ENCODE peak calls at places on chromosomes 11 and 22, in ten cellular contexts. H is GM23248, Z is endothelial cell of umbilical vein, N is PC-3, X is neural progenitor cell, O is HCT116, T is fibroblast of lung, G is K562, D is DND-41, F is mammary epithelial cell. M is an unnamed sample.

GRCh38 chr11:93234602-93235207 is 36.9 kb upstream of the SLC36A4 start:
- DNase-seq in H (peak; percentile 90), Z (peak; percentile 77), N (peak; percentile 92), X (peak; percentile 88), O (peak; percentile 61), T (peak; percentile 80), G (peak; percentile 52), D (peak; percentile 74), F (peak; percentile 54), M (peak; percentile 90)

GRCh38 chr22:50341977-50342650 is 1.0 kb upstream of the PPP6R2 start:
- DNase-seq in H (peak; percentile 92), Z (peak; percentile 81), N (peak; percentile 89), X (peak; percentile 96), O (peak; percentile 70), T (peak; percentile 80), G (peak; percentile 61), D (peak; percentile 88), F (peak; percentile 75), M (peak; percentile 97)

GRCh38 chr11:125586618-125587017 is 6.0 kb upstream of the STT3A start:
- DNase-seq in H (no peak), Z (no peak), N (no peak), X (no peak), O (no peak), T (no peak), G (no peak), D (no peak), F (no peak), M (no peak)

GRCh38 chr22:26483043-26483438 is 542 bp downstream of the HPS4 start:
- DNase-seq in H (no peak), Z (no peak), N (no peak), X (no peak), O (no peak), T (peak; percentile 2), G (no peak), D (no peak), F (no peak), M (no peak)

GRCh38 chr11:1736447-1736992 is 13.9 kb downstream of the IFITM10 start:
- DNase-seq in H (no peak), Z (no peak), N (no peak), X (no peak), O (peak; percentile 4), T (no peak), G (no peak), D (no peak), F (peak; percentile 50), M (no peak)

GRCh38 chr11:134289167-134289566 is 13.0 kb downstream of the GLB1L3 start:
- DNase-seq in H (no peak), Z (no peak), N (no peak), X (no peak), O (no peak), T (no peak), G (no peak), D (no peak), F (no peak), M (no peak)

GRCh38 chr11:86050310-86050709 is 18.6 kb downstream of the PICALM start:
- DNase-seq in H (no peak), Z (no peak), N (no peak), X (no peak), O (no peak), T (no peak), G (no peak), D (no peak), F (no peak), M (no peak)

GRCh38 chr11:128929991-128930390 is 12.7 kb downstream of the TP53AIP1 start:
- DNase-seq in H (peak; percentile 38), Z (no peak), N (no peak), X (no peak), O (no peak), T (no peak), G (no peak), D (no peak), F (no peak), M (no peak)

GRCh38 chr22:48950151-48950915 is 877.3 kb downstream of the BRD1 start:
- DNase-seq in H (no peak), Z (no peak), N (no peak), X (no peak), O (no peak), T (no peak), G (no peak), D (no peak), F (no peak), M (no peak)

GRCh38 chr11:11724994-11725393 is 103.2 kb upstream of the GALNT18 start:
- DNase-seq in H (no peak), Z (no peak), N (peak; percentile 7), X (no peak), O (no peak), T (no peak), G (no peak), D (no peak), F (peak; percentile 98), M (no peak)

GRCh38 chr11:75476716-75477613 is 44.0 kb upstream of the KLHL35 start:
- DNase-seq in H (no peak), Z (no peak), N (no peak), X (no peak), O (no peak), T (no peak), G (peak; percentile 44), D (no peak), F (no peak), M (no peak)

DNA sequence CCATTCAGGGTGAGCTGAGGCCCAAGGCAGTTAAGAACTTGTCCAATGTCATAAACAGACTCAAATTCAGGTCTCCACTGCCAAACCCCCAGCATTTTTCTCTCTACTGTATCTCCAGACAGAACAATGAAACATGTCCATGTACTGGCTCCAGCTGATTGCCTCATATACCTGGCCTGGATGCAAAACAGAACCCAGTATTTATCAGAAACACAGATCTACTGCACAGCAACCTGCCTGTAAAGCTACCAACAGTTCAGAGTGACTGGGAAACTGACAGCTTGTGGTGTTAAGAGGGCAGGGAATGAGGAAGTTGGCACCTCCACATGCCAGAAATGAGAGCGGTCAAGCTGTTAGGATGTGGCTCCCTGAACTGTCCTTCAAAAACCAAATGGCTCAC is 41.6 kb downstream of the C11orf71 start:
- DNase-seq in H (peak; percentile 14), Z (peak; percentile 21), N (no peak), X (no peak), O (no peak), T (no peak), G (no peak), D (no peak), F (peak; percentile 37), M (no peak)
- TF ChIP-seq EZH2 in H (no peak), Z (no peak), N (no peak), X (no peak), O (no peak), T (no peak), G (no peak), D (no peak), F (no peak), M (no peak)

GRCh38 chr11:3156282-3156660 is 8.8 kb downstream of the OSBPL5 start:
- DNase-seq in H (no peak), Z (no peak), N (no peak), X (no peak), O (no peak), T (peak; percentile 54), G (no peak), D (no peak), F (no peak), M (no peak)

GRCh38 chr11:3155216-3155615 is 9.9 kb downstream of the OSBPL5 start:
- DNase-seq in H (no peak), Z (no peak), N (no peak), X (no peak), O (no peak), T (no peak), G (no peak), D (no peak), F (no peak), M (no peak)

GRCh38 chr11:3156661-3157311 is 8.3 kb downstream of the OSBPL5 start:
- DNase-seq in H (no peak), Z (no peak), N (no peak), X (no peak), O (no peak), T (no peak), G (no peak), D (no peak), F (no peak), M (no peak)

GRCh38 chr11:3154001-3154599 is 11.0 kb downstream of the OSBPL5 start:
- DNase-seq in H (no peak), Z (no peak), N (no peak), X (no peak), O (no peak), T (no peak), G (peak; percentile 70), D (no peak), F (no peak), M (no peak)

GRCh38 chr11:3155691-3156258 is 9.3 kb downstream of the OSBPL5 start:
- DNase-seq in H (peak; percentile 84), Z (no peak), N (no peak), X (no peak), O (no peak), T (peak; percentile 40), G (no peak), D (no peak), F (no peak), M (no peak)
- TF ChIP-seq EZH2 in H (no peak), Z (no peak), N (no peak), X (no peak), O (no peak), T (no peak), G (no peak), D (no peak), F (no peak), M (no peak)

GRCh38 chr11:57460756-57461749 is 725 bp downstream of the RTN4RL2 start:
- DNase-seq in H (no peak), Z (no peak), N (peak; percentile 11), X (peak; percentile 61), O (no peak), T (no peak), G (peak; percentile 45), D (peak; percentile 47), F (no peak), M (peak; percentile 85)
- TF ChIP-seq EZH2 in H (no peak), Z (no peak), N (no peak), X (no peak), O (no peak), T (peak; percentile 62), G (no peak), D (peak; percentile 80), F (no peak), M (no peak)

GRCh38 chr11:20160425-20161229 is at the start of gene DBX1:
- DNase-seq in H (no peak), Z (no peak), N (no peak), X (peak; percentile 30), O (no peak), T (no peak), G (no peak), D (no peak), F (no peak), M (peak; percentile 28)

GRCh38 chr11:20161230-20161918 is 1.1 kb upstream of the DBX1 start:
- DNase-seq in H (no peak), Z (no peak), N (no peak), X (peak; percentile 68), O (no peak), T (no peak), G (no peak), D (no peak), F (no peak), M (peak; percentile 89)

GRCh38 chr11:20158597-20159257 is 1.5 kb downstream of the DBX1 start:
- DNase-seq in H (peak; percentile 77), Z (peak; percentile 60), N (peak; percentile 44), X (peak; percentile 95), O (no peak), T (peak; percentile 71), G (peak; percentile 45), D (no peak), F (peak; percentile 44), M (peak; percentile 90)

GRCh38 chr11:20157768-20158167 is 2.5 kb downstream of the DBX1 start:
- DNase-seq in H (no peak), Z (no peak), N (no peak), X (peak; percentile 65), O (no peak), T (no peak), G (no peak), D (no peak), F (no peak), M (peak; percentile 16)

GRCh38 chr11:20159680-20160381 is 444 bp downstream of the DBX1 start:
- DNase-seq in H (no peak), Z (no peak), N (no peak), X (peak; percentile 36), O (no peak), T (no peak), G (no peak), D (no peak), F (no peak), M (peak; percentile 70)
- TF ChIP-seq EZH2 in H (no peak), Z (peak; percentile 76), N (no peak), X (no peak), O (no peak), T (peak; percentile 84), G (no peak), D (no peak), F (peak; percentile 84), M (peak; percentile 55)

M was measured in GM23338.